ENCODE peak calls at places on chromosomes 6 and 20, in four cellular contexts. One of them, this sample, is unnamed.

GRCh38 chr6:5471044-5471443 is 209.7 kb downstream of the FARS2 start:
- DNase-seq in SK-N-SH: peak
- DNase-seq in GM12878: peak
- DNase-seq in K562: peak
- DNase-seq in this sample: peak

GRCh38 chr20:50366270-50367103 is 143.7 kb upstream of the PTPN1 start:
- DNase-seq in SK-N-SH: peak
- DNase-seq in GM12878: no peak
- DNase-seq in K562: no peak
- DNase-seq in this sample: no peak

GRCh38 chr20:57866250-57867106 is 156.7 kb upstream of the PMEPA1 start:
- DNase-seq in SK-N-SH: no peak
- DNase-seq in GM12878: no peak
- DNase-seq in K562: no peak
- DNase-seq in this sample: no peak

GRCh38 chr6:26056583-26057350 is 30.5 kb upstream of the HFE start:
- DNase-seq in SK-N-SH: peak
- DNase-seq in GM12878: no peak
- DNase-seq in K562: peak
- DNase-seq in this sample: peak

GRCh38 chr20:46699651-46700359 is 9.6 kb upstream of the SLC2A10 start:
- DNase-seq in SK-N-SH: no peak
- DNase-seq in GM12878: no peak
- DNase-seq in K562: peak
- DNase-seq in this sample: no peak

GRCh38 chr6:146598785-146599405 is at the start of gene ADGB:
- DNase-seq in SK-N-SH: peak
- DNase-seq in GM12878: no peak
- DNase-seq in K562: peak
- DNase-seq in this sample: peak

GRCh38 chr6:160679402-160679769 is 15.3 kb upstream of the LPA start:
- DNase-seq in SK-N-SH: peak
- DNase-seq in GM12878: no peak
- DNase-seq in K562: peak
- DNase-seq in this sample: no peak

GRCh38 chr6:142332393-142333080 is 30.7 kb downstream of the ADGRG6 start:
- DNase-seq in SK-N-SH: no peak
- DNase-seq in GM12878: no peak
- DNase-seq in K562: no peak
- DNase-seq in this sample: no peak

GRCh38 chr20:48760403-48760889 is 67.4 kb downstream of the PREX1 start:
- DNase-seq in SK-N-SH: no peak
- DNase-seq in GM12878: no peak
- DNase-seq in K562: no peak
- DNase-seq in this sample: no peak

GRCh38 chr6:105507811-105508210 is 104.9 kb upstream of the PREP start:
- DNase-seq in SK-N-SH: no peak
- DNase-seq in GM12878: no peak
- DNase-seq in K562: no peak
- DNase-seq in this sample: no peak

GRCh38 chr20:44979090-44979621 is 12.8 kb downstream of the STK4 start:
- DNase-seq in SK-N-SH: no peak
- DNase-seq in GM12878: peak
- DNase-seq in K562: no peak
- DNase-seq in this sample: no peak

GRCh38 chr20:23125625-23126191 is 39.6 kb upstream of the CD93 start:
- DNase-seq in SK-N-SH: no peak
- DNase-seq in GM12878: no peak
- DNase-seq in K562: no peak
- DNase-seq in this sample: no peak

GRCh38 chr6:81864124-81864523 is 111.6 kb upstream of the TENT5A start:
- DNase-seq in SK-N-SH: no peak
- DNase-seq in GM12878: no peak
- DNase-seq in K562: no peak
- DNase-seq in this sample: no peak

GRCh38 chr6:142009647-142010046 is 123.1 kb upstream of the GJE1 start:
- DNase-seq in SK-N-SH: no peak
- DNase-seq in GM12878: no peak
- DNase-seq in K562: no peak
- DNase-seq in this sample: no peak

GRCh38 chr20:14622796-14623195 is 285.4 kb upstream of the FLRT3 start:
- DNase-seq in SK-N-SH: no peak
- DNase-seq in GM12878: no peak
- DNase-seq in K562: no peak
- DNase-seq in this sample: peak

GRCh38 chr6:41618598-41618997 is 19.7 kb upstream of the MDFI start:
- DNase-seq in SK-N-SH: no peak
- DNase-seq in GM12878: no peak
- DNase-seq in K562: no peak
- DNase-seq in this sample: no peak

GRCh38 chr6:34979218-34979617 is 90.2 kb downstream of the ANKS1A start:
- DNase-seq in SK-N-SH: no peak
- DNase-seq in GM12878: no peak
- DNase-seq in K562: no peak
- DNase-seq in this sample: no peak

GRCh38 chr20:33789109-33789857 is 21.9 kb upstream of the CHMP4B start:
- DNase-seq in SK-N-SH: peak
- DNase-seq in GM12878: no peak
- DNase-seq in K562: no peak
- DNase-seq in this sample: peak

GRCh38 chr6:70763754-70764153 is 96.1 kb downstream of the SMAP1 start:
- DNase-seq in SK-N-SH: no peak
- DNase-seq in GM12878: no peak
- DNase-seq in K562: no peak
- DNase-seq in this sample: no peak

GRCh38 chr6:144063246-144063743 is 32.1 kb downstream of the SF3B5 start:
- DNase-seq in SK-N-SH: no peak
- DNase-seq in GM12878: no peak
- DNase-seq in K562: peak
- DNase-seq in this sample: no peak

GRCh38 chr20:9919271-9920014 is 80.6 kb upstream of the PAK5 start:
- DNase-seq in SK-N-SH: no peak
- DNase-seq in GM12878: peak
- DNase-seq in K562: no peak
- DNase-seq in this sample: no peak

GRCh38 chr6:151566557-151566956 is 72.7 kb downstream of the CCDC170 start:
- DNase-seq in SK-N-SH: no peak
- DNase-seq in GM12878: no peak
- DNase-seq in K562: no peak
- DNase-seq in this sample: no peak

GRCh38 chr20:58054744-58055373 is 173.6 kb downstream of the ANKRD60 start:
- DNase-seq in SK-N-SH: no peak
- DNase-seq in GM12878: no peak
- DNase-seq in K562: no peak
- DNase-seq in this sample: no peak

GRCh38 chr6:35185302-35185681 is 28.5 kb upstream of the SCUBE3 start:
- DNase-seq in SK-N-SH: no peak
- DNase-seq in GM12878: no peak
- DNase-seq in K562: no peak
- DNase-seq in this sample: peak

GRCh38 chr6:11534561-11534960 is 3.0 kb upstream of the TMEM170B start:
- DNase-seq in SK-N-SH: no peak
- DNase-seq in GM12878: no peak
- DNase-seq in K562: no peak
- DNase-seq in this sample: no peak
- TF ChIP-seq REST in SK-N-SH: no peak
- TF ChIP-seq REST in GM12878: no peak
- TF ChIP-seq REST in K562: no peak
- TF ChIP-seq REST in this sample: no peak

DNA sequence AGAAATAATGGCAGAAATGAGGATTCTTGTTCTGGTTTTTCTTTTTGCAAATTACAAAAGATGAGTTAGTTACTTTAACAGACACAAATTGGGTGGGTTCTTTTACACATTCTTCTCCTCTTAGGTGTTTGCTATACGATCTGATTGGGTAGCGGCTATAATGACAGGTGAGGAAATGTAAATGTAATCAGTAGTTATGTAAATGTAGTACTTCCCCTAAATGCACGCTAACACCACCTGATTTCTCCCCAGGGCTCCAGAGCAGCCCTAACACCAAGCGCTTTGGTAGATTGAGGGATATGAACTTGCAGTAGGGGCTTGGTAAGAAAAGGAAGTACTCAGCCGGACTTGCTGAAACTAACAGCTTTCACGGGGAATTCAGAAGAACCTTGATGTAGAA is 499.4 kb upstream of the NOX3 start:
- DNase-seq in SK-N-SH: no peak
- DNase-seq in GM12878: no peak
- DNase-seq in K562: no peak
- DNase-seq in this sample: no peak
- TF ChIP-seq RCOR1 in SK-N-SH: no peak
- TF ChIP-seq RCOR1 in GM12878: no peak
- TF ChIP-seq RCOR1 in K562: no peak
- TF ChIP-seq RCOR1 in this sample: no peak

GRCh38 chr20:61345656-61346055 is 93.6 kb downstream of the CDH4 start:
- DNase-seq in SK-N-SH: no peak
- DNase-seq in GM12878: no peak
- DNase-seq in K562: no peak
- DNase-seq in this sample: no peak

GRCh38 chr20:61343934-61344333 is 91.9 kb downstream of the CDH4 start:
- DNase-seq in SK-N-SH: no peak
- DNase-seq in GM12878: no peak
- DNase-seq in K562: no peak
- DNase-seq in this sample: no peak

DNA sequence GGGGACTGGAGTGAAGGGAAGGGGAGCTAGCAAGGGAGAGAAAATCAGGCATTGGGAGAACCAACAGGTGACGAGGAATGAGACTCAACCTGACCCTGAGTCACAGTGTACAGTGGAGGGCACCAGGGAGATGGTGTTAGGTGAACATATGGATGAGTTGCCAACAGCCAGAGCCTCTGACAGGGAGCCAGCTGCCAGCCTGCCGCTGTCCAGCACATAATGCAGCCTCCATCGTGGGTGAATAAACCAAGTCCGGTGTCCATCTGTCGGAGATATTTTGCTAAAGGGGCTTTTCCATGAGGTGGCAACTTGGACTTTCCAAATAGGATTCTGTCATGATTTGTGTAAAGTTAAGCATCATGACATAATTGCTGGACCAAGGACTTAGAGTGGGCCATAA is 88.1 kb downstream of the CDH4 start:
- DNase-seq in SK-N-SH: no peak
- DNase-seq in GM12878: no peak
- DNase-seq in K562: no peak
- DNase-seq in this sample: no peak
- TF ChIP-seq REST in SK-N-SH: no peak
- TF ChIP-seq REST in GM12878: no peak
- TF ChIP-seq REST in K562: no peak
- TF ChIP-seq REST in this sample: no peak

GRCh38 chr6:140175486-140175885 is 801.0 kb upstream of the CITED2 start:
- DNase-seq in SK-N-SH: no peak
- DNase-seq in GM12878: no peak
- DNase-seq in K562: no peak
- DNase-seq in this sample: no peak

GRCh38 chr6:140180306-140180705 is 805.9 kb upstream of the CITED2 start:
- DNase-seq in SK-N-SH: no peak
- DNase-seq in GM12878: no peak
- DNase-seq in K562: no peak
- DNase-seq in this sample: no peak

GRCh38 chr6:140178550-140179334 is 804.3 kb upstream of the CITED2 start:
- DNase-seq in SK-N-SH: no peak
- DNase-seq in GM12878: no peak
- DNase-seq in K562: no peak
- DNase-seq in this sample: no peak

DNA sequence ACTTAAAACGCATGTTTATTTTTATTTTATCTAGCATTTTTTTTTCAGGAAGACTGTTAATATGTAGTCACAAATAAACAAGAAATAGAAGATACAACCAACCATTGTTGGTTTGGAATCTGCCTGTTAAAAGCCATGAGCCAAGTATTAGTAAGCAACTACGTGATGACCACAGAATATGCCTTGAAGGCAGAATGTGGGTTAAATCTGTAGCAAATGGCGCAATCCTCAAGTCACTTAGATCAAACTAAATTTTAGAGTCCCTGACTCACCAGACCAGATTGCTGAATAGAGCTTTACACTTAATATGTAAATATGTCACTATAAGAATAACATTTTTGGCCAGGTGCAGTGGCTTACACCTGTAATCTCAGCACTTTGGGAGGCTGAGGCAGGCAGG is 800.1 kb upstream of the CITED2 start:
- DNase-seq in SK-N-SH: no peak
- DNase-seq in GM12878: no peak
- DNase-seq in K562: no peak
- DNase-seq in this sample: peak
- TF ChIP-seq RCOR1 in SK-N-SH: no peak
- TF ChIP-seq RCOR1 in GM12878: no peak
- TF ChIP-seq RCOR1 in K562: no peak
- TF ChIP-seq RCOR1 in this sample: no peak

GRCh38 chr20:1973921-1974440 is 19.9 kb downstream of the PDYN start:
- DNase-seq in SK-N-SH: no peak
- DNase-seq in GM12878: no peak
- DNase-seq in K562: no peak
- DNase-seq in this sample: no peak

GRCh38 chr20:1983311-1983710 is 10.5 kb downstream of the PDYN start:
- DNase-seq in SK-N-SH: no peak
- DNase-seq in GM12878: no peak
- DNase-seq in K562: no peak
- DNase-seq in this sample: no peak

GRCh38 chr20:1975251-1975650 is 18.6 kb downstream of the PDYN start:
- DNase-seq in SK-N-SH: no peak
- DNase-seq in GM12878: no peak
- DNase-seq in K562: no peak
- DNase-seq in this sample: no peak

GRCh38 chr20:1982666-1983065 is 11.2 kb downstream of the PDYN start:
- DNase-seq in SK-N-SH: no peak
- DNase-seq in GM12878: no peak
- DNase-seq in K562: no peak
- DNase-seq in this sample: no peak

DNA sequence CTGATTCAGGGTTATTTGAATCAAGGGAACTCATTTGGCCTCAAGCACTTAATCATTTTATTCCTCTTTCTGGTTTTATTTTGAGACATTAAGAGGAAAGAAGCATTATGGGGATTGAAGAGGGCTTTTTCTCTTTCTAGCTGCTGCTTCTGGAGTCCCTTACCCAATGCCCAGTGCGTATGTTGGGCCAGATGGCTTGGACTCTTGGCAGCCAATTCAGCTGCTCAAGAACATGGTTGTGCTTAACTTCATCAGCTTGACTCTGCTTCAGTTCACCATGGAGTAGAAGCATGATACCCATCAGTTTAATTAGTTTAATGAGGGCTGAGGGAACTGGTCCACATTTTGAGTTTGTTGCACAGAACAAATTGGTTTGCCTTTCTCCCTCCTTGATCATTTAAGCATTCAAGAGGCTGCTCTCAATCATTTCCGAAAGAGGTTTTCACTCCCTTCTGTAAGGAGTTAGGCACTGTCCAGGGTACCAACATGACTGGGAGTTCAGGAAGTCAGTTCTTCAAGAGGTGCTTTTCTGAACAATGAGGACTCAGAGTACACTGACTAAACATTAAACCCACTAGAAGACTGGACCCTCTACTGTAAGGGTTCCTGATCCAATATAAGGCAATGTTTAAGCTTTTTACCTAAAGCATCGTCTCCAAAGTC is 14.6 kb downstream of the PDYN start:
- DNase-seq in SK-N-SH: no peak
- DNase-seq in GM12878: no peak
- DNase-seq in K562: no peak
- DNase-seq in this sample: no peak
- TF ChIP-seq REST in SK-N-SH: peak
- TF ChIP-seq REST in GM12878: peak
- TF ChIP-seq REST in K562: no peak
- TF ChIP-seq REST in this sample: peak